ENCODE peak calls at places on chromosomes 5 and 9, in six cellular contexts. One of them, this sample, is unnamed.

GRCh38 chr9:135552698-135553161 is 6.8 kb downstream of the OBP2A start:
- DNase-seq in DND-41: peak
- DNase-seq in activated CD8-positive, alpha-beta memory T cell treated with anti-CD3 and anti-CD28 coated beads for 24 hours: no peak
- DNase-seq in sciatic nerve: peak
- DNase-seq in kidney glomerular epithelial cell: no peak
- DNase-seq in NCI-H748 treated with DMSO at 0.1 percent for 48 hours: no peak
- DNase-seq in this sample: no peak

GRCh38 chr9:88011005-88011766 is 36.9 kb upstream of the CDK20 start:
- DNase-seq in DND-41: no peak
- DNase-seq in activated CD8-positive, alpha-beta memory T cell treated with anti-CD3 and anti-CD28 coated beads for 24 hours: no peak
- DNase-seq in sciatic nerve: no peak
- DNase-seq in kidney glomerular epithelial cell: peak
- DNase-seq in NCI-H748 treated with DMSO at 0.1 percent for 48 hours: no peak
- DNase-seq in this sample: no peak

GRCh38 chr5:64884541-64884940 is 115.8 kb downstream of the CWC27 start:
- DNase-seq in DND-41: no peak
- DNase-seq in activated CD8-positive, alpha-beta memory T cell treated with anti-CD3 and anti-CD28 coated beads for 24 hours: no peak
- DNase-seq in sciatic nerve: no peak
- DNase-seq in kidney glomerular epithelial cell: no peak
- DNase-seq in NCI-H748 treated with DMSO at 0.1 percent for 48 hours: no peak
- DNase-seq in this sample: no peak

GRCh38 chr9:135230386-135230765 is 142.9 kb downstream of the OLFM1 start:
- DNase-seq in DND-41: no peak
- DNase-seq in activated CD8-positive, alpha-beta memory T cell treated with anti-CD3 and anti-CD28 coated beads for 24 hours: no peak
- DNase-seq in sciatic nerve: no peak
- DNase-seq in kidney glomerular epithelial cell: no peak
- DNase-seq in NCI-H748 treated with DMSO at 0.1 percent for 48 hours: no peak
- DNase-seq in this sample: no peak

GRCh38 chr5:123474238-123474637 is 37.7 kb upstream of the CSNK1G3 start:
- DNase-seq in DND-41: no peak
- DNase-seq in activated CD8-positive, alpha-beta memory T cell treated with anti-CD3 and anti-CD28 coated beads for 24 hours: no peak
- DNase-seq in sciatic nerve: no peak
- DNase-seq in kidney glomerular epithelial cell: no peak
- DNase-seq in NCI-H748 treated with DMSO at 0.1 percent for 48 hours: no peak
- DNase-seq in this sample: no peak

GRCh38 chr5:56816546-56817081 is 1.3 kb downstream of the MAP3K1 start:
- DNase-seq in DND-41: peak
- DNase-seq in activated CD8-positive, alpha-beta memory T cell treated with anti-CD3 and anti-CD28 coated beads for 24 hours: peak
- DNase-seq in sciatic nerve: peak
- DNase-seq in kidney glomerular epithelial cell: no peak
- DNase-seq in NCI-H748 treated with DMSO at 0.1 percent for 48 hours: peak
- DNase-seq in this sample: peak

GRCh38 chr5:14364576-14365472 is 216.8 kb upstream of the OTULINL start:
- DNase-seq in DND-41: peak
- DNase-seq in activated CD8-positive, alpha-beta memory T cell treated with anti-CD3 and anti-CD28 coated beads for 24 hours: no peak
- DNase-seq in sciatic nerve: no peak
- DNase-seq in kidney glomerular epithelial cell: no peak
- DNase-seq in NCI-H748 treated with DMSO at 0.1 percent for 48 hours: peak
- DNase-seq in this sample: no peak

GRCh38 chr5:141961466-141961865 is 3.5 kb upstream of the PCDH12 start:
- DNase-seq in DND-41: no peak
- DNase-seq in activated CD8-positive, alpha-beta memory T cell treated with anti-CD3 and anti-CD28 coated beads for 24 hours: no peak
- DNase-seq in sciatic nerve: no peak
- DNase-seq in kidney glomerular epithelial cell: no peak
- DNase-seq in NCI-H748 treated with DMSO at 0.1 percent for 48 hours: no peak
- DNase-seq in this sample: no peak

GRCh38 chr5:83011990-83012389 is 65.2 kb downstream of the TMEM167A start:
- DNase-seq in DND-41: no peak
- DNase-seq in activated CD8-positive, alpha-beta memory T cell treated with anti-CD3 and anti-CD28 coated beads for 24 hours: no peak
- DNase-seq in sciatic nerve: no peak
- DNase-seq in kidney glomerular epithelial cell: no peak
- DNase-seq in NCI-H748 treated with DMSO at 0.1 percent for 48 hours: no peak
- DNase-seq in this sample: no peak

GRCh38 chr5:62689599-62690368 is 111.2 kb downstream of the LRRC70 start:
- DNase-seq in DND-41: no peak
- DNase-seq in activated CD8-positive, alpha-beta memory T cell treated with anti-CD3 and anti-CD28 coated beads for 24 hours: no peak
- DNase-seq in sciatic nerve: no peak
- DNase-seq in kidney glomerular epithelial cell: no peak
- DNase-seq in NCI-H748 treated with DMSO at 0.1 percent for 48 hours: no peak
- DNase-seq in this sample: no peak

GRCh38 chr5:66828046-66828550 is 231.9 kb downstream of the MAST4 start:
- DNase-seq in DND-41: no peak
- DNase-seq in activated CD8-positive, alpha-beta memory T cell treated with anti-CD3 and anti-CD28 coated beads for 24 hours: no peak
- DNase-seq in sciatic nerve: no peak
- DNase-seq in kidney glomerular epithelial cell: no peak
- DNase-seq in NCI-H748 treated with DMSO at 0.1 percent for 48 hours: no peak
- DNase-seq in this sample: no peak

GRCh38 chr5:68171101-68171558 is 44.4 kb upstream of the PIK3R1 start:
- DNase-seq in DND-41: no peak
- DNase-seq in activated CD8-positive, alpha-beta memory T cell treated with anti-CD3 and anti-CD28 coated beads for 24 hours: no peak
- DNase-seq in sciatic nerve: peak
- DNase-seq in kidney glomerular epithelial cell: no peak
- DNase-seq in NCI-H748 treated with DMSO at 0.1 percent for 48 hours: no peak
- DNase-seq in this sample: no peak

GRCh38 chr5:154520861-154521453 is 42.9 kb upstream of the HAND1 start:
- DNase-seq in DND-41: peak
- DNase-seq in activated CD8-positive, alpha-beta memory T cell treated with anti-CD3 and anti-CD28 coated beads for 24 hours: no peak
- DNase-seq in sciatic nerve: no peak
- DNase-seq in kidney glomerular epithelial cell: peak
- DNase-seq in NCI-H748 treated with DMSO at 0.1 percent for 48 hours: peak
- DNase-seq in this sample: no peak

GRCh38 chr9:91073811-91074771 is 272.5 kb downstream of the SYK start:
- DNase-seq in DND-41: no peak
- DNase-seq in activated CD8-positive, alpha-beta memory T cell treated with anti-CD3 and anti-CD28 coated beads for 24 hours: no peak
- DNase-seq in sciatic nerve: no peak
- DNase-seq in kidney glomerular epithelial cell: no peak
- DNase-seq in NCI-H748 treated with DMSO at 0.1 percent for 48 hours: no peak
- DNase-seq in this sample: no peak

GRCh38 chr9:108048406-108049025 is 558.9 kb upstream of the KLF4 start:
- DNase-seq in DND-41: no peak
- DNase-seq in activated CD8-positive, alpha-beta memory T cell treated with anti-CD3 and anti-CD28 coated beads for 24 hours: no peak
- DNase-seq in sciatic nerve: no peak
- DNase-seq in kidney glomerular epithelial cell: no peak
- DNase-seq in NCI-H748 treated with DMSO at 0.1 percent for 48 hours: no peak
- DNase-seq in this sample: no peak

GRCh38 chr5:32545102-32545847 is 40.1 kb upstream of the SUB1 start:
- DNase-seq in DND-41: no peak
- DNase-seq in activated CD8-positive, alpha-beta memory T cell treated with anti-CD3 and anti-CD28 coated beads for 24 hours: no peak
- DNase-seq in sciatic nerve: no peak
- DNase-seq in kidney glomerular epithelial cell: no peak
- DNase-seq in NCI-H748 treated with DMSO at 0.1 percent for 48 hours: no peak
- DNase-seq in this sample: no peak

GRCh38 chr5:151123897-151124751 is 33.5 kb downstream of the ANXA6 start:
- DNase-seq in DND-41: peak
- DNase-seq in activated CD8-positive, alpha-beta memory T cell treated with anti-CD3 and anti-CD28 coated beads for 24 hours: peak
- DNase-seq in sciatic nerve: no peak
- DNase-seq in kidney glomerular epithelial cell: no peak
- DNase-seq in NCI-H748 treated with DMSO at 0.1 percent for 48 hours: no peak
- DNase-seq in this sample: no peak

GRCh38 chr5:173970878-173971650 is 17.9 kb upstream of the C5orf47 start:
- DNase-seq in DND-41: no peak
- DNase-seq in activated CD8-positive, alpha-beta memory T cell treated with anti-CD3 and anti-CD28 coated beads for 24 hours: no peak
- DNase-seq in sciatic nerve: no peak
- DNase-seq in kidney glomerular epithelial cell: no peak
- DNase-seq in NCI-H748 treated with DMSO at 0.1 percent for 48 hours: no peak
- DNase-seq in this sample: no peak

GRCh38 chr9:93318441-93318840 is 133.0 kb upstream of the FAM120A start:
- DNase-seq in DND-41: no peak
- DNase-seq in activated CD8-positive, alpha-beta memory T cell treated with anti-CD3 and anti-CD28 coated beads for 24 hours: peak
- DNase-seq in sciatic nerve: no peak
- DNase-seq in kidney glomerular epithelial cell: no peak
- DNase-seq in NCI-H748 treated with DMSO at 0.1 percent for 48 hours: no peak
- DNase-seq in this sample: no peak

GRCh38 chr9:98810106-98810840 is 2.8 kb downstream of the GALNT12 start:
- DNase-seq in DND-41: no peak
- DNase-seq in activated CD8-positive, alpha-beta memory T cell treated with anti-CD3 and anti-CD28 coated beads for 24 hours: no peak
- DNase-seq in sciatic nerve: no peak
- DNase-seq in kidney glomerular epithelial cell: no peak
- DNase-seq in NCI-H748 treated with DMSO at 0.1 percent for 48 hours: no peak
- DNase-seq in this sample: no peak

GRCh38 chr9:102461441-102461840 is 533.7 kb upstream of the CYLC2 start:
- DNase-seq in DND-41: no peak
- DNase-seq in activated CD8-positive, alpha-beta memory T cell treated with anti-CD3 and anti-CD28 coated beads for 24 hours: no peak
- DNase-seq in sciatic nerve: no peak
- DNase-seq in kidney glomerular epithelial cell: no peak
- DNase-seq in NCI-H748 treated with DMSO at 0.1 percent for 48 hours: no peak
- DNase-seq in this sample: no peak